ENCODE peak calls at places on chromosomes 4 and X, in four cellular contexts. Y is fibroblast of lung, P is caudate nucleus, H is kidney. T is an unnamed sample.

GRCh38 chr4:95318483-95318882 is 230.3 kb downstream of the UNC5C start:
- DNase-seq in Y (no peak), H (no peak), P (no peak), T (peak)

GRCh38 chr4:8225704-8226443 is 26.8 kb downstream of the SH3TC1 start:
- DNase-seq in Y (peak), H (no peak), P (no peak), T (no peak)

GRCh38 chrX:39470588-39471155 is 627.1 kb downstream of the BCOR start:
- DNase-seq in P (no peak), H (no peak), Y (peak), T (no peak)

GRCh38 chrX:13090261-13091110 is 46.1 kb upstream of the FAM9C start:
- DNase-seq in Y (no peak), H (no peak), P (no peak), T (no peak)

GRCh38 chr4:48223633-48224295 is 45.9 kb downstream of the TEC start:
- DNase-seq in Y (peak), P (no peak), H (no peak), T (peak)

GRCh38 chrX:7286461-7286860 is 138.5 kb upstream of the PUDP start:
- DNase-seq in P (no peak), H (no peak), Y (peak), T (peak)

GRCh38 chr4:27819261-27819660 is 958.6 kb downstream of the STIM2 start:
- DNase-seq in Y (peak), P (no peak), H (no peak), T (no peak)

GRCh38 chr4:128357286-128357685 is 69.7 kb upstream of the PGRMC2 start:
- DNase-seq in H (no peak), P (no peak), Y (peak), T (no peak)

GRCh38 chr4:8688041-8688907 is 95.7 kb downstream of the CPZ start:
- DNase-seq in P (no peak), H (peak), Y (no peak), T (peak)

GRCh38 chr4:88225216-88226107 is 58.9 kb downstream of the PPM1K start:
- DNase-seq in Y (peak), P (no peak), H (no peak), T (no peak)

GRCh38 chr4:150140774-150141400 is 62.6 kb downstream of the DCLK2 start:
- DNase-seq in Y (peak), P (no peak), H (no peak), T (peak)

GRCh38 chr4:108272566-108272965 is 103.8 kb upstream of the LEF1 start:
- DNase-seq in H (no peak), Y (peak), P (no peak), T (peak)

GRCh38 chr4:108276690-108277089 is 108.0 kb upstream of the LEF1 start:
- DNase-seq in H (no peak), P (no peak), Y (no peak), T (no peak)

GRCh38 chr4:108270466-108271450 is 102.0 kb upstream of the LEF1 start:
- DNase-seq in P (no peak), Y (peak), H (no peak), T (peak)

GRCh38 chr4:108272046-108272445 is 103.3 kb upstream of the LEF1 start:
- DNase-seq in Y (no peak), P (no peak), H (no peak), T (no peak)
- H3K27ac ChIP-seq in Y (no peak), P (no peak), H (no peak), T (no peak)

GRCh38 chr4:111540661-111541060 is 604.6 kb upstream of the FAM241A start:
- DNase-seq in Y (no peak), P (no peak), H (no peak), T (no peak)

GRCh38 chr4:111542056-111542455 is 603.2 kb upstream of the FAM241A start:
- DNase-seq in Y (no peak), P (no peak), H (no peak), T (no peak)

GRCh38 chr4:111535792-111536191 is 609.5 kb upstream of the FAM241A start:
- DNase-seq in P (no peak), Y (peak), H (no peak), T (no peak)

GRCh38 chr4:111537165-111537564 is 608.1 kb upstream of the FAM241A start:
- DNase-seq in H (no peak), Y (no peak), P (no peak), T (no peak)

DNA sequence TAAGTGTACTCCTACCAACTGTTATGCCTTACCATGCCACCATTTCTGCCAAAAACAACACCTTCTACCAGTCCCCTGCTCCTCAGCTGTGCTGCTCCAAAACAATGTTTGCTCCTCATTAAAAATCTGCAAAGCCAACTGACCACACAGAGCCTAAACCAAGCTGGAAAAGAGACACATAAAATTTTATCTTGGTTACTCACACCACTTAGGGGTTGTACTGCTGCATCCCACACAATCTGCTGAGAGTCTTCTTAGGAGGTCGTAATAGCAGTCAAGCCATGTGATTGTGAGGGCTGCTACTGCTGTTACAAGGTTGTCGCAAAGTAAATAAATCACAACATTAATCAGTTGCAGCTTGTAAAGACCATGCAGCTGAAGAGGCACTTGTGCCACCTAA is 607.4 kb upstream of the FAM241A start:
- DNase-seq in H (no peak), Y (peak), P (no peak), T (no peak)
- H3K27ac ChIP-seq in H (no peak), Y (no peak), P (no peak), T (no peak)

DNA sequence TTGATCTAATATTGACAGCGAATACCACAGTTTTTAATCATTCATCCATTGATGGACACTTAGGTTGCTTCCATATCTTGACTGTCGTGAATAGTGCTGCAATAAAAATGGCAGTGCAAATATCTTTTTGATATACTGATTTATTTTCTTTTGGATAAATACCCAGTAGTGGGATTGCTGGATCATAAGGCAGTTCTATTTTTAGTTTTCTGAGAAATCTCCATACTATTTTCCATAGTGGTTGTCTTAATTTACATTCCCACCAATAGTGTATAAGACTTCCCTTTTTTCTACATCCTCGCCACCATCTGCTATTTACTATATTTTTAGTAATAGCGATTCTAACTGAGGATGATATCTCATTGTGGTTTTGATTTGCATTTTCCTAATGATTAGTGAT is 100.1 kb downstream of the SMARCA1 start:
- DNase-seq in H (no peak), P (no peak), Y (no peak), T (no peak)
- H3K27ac ChIP-seq in H (no peak), P (no peak), Y (no peak), T (no peak)

DNA sequence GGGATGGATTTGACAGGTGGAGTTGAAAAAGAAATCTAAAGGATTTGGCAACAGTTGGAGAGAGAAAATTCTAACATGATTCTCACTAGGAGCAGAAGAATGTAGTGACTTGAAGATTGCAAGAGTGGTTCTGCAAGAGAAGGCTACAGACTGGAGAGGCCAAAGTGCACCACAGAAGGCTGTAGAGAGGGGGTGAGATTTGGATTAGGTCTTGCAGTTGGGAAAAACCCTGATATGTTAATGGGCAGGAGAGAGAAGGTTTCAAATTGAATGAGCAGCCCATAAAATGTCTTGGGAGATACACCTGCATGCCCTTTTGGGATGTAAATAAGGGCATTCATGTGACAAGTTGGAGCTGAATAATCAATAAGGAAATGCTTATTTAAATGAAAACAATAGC is 14.7 kb upstream of the VEGFD start:
- DNase-seq in Y (no peak), H (no peak), P (no peak), T (no peak)
- H3K27ac ChIP-seq in Y (no peak), H (no peak), P (no peak), T (no peak)

DNA sequence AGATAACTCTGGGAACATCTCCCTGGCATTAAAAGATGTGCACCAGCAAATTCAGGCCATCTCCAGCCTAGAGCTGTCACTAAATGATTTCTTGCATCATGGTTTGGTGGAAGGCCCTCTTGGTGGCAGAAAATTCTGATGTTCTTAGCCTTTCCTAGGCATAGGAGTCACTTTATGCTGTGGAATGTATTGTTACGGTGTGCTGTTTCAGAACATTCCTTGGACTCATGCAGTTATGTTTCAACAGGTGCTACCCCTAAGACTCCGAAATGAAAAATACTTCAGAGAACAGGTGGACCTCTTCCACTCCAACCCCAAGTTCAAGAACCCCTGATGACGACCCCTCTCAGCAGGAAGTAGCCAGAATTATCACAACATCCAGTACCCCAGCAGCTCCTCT is 20.3 kb upstream of the PAPSS1 start:
- DNase-seq in H (no peak), Y (peak), P (no peak), T (peak)
- H3K27ac ChIP-seq in H (no peak), Y (no peak), P (no peak), T (no peak)